ENCODE peak calls at places on chromosome 14, in four cellular contexts. X is small intestine, B is right cardiac atrium, S is brain microvascular endothelial cell. I is an unnamed sample.

GRCh38 chr14:61280526-61281185 is 482 bp downstream of the TMEM30B start:
- DNase-seq in X (peak), B (peak), S (peak), I (peak)

GRCh38 chr14:56333361-56334279 is 215.4 kb downstream of the PELI2 start:
- DNase-seq in X (peak), B (no peak), S (peak), I (peak)

GRCh38 chr14:33259764-33260163 is 321.1 kb downstream of the NPAS3 start:
- DNase-seq in X (no peak), B (no peak), S (no peak), I (no peak)

GRCh38 chr14:81868172-81868571 is 334.5 kb upstream of the SEL1L start:
- DNase-seq in X (no peak), B (no peak), S (no peak), I (no peak)

GRCh38 chr14:36518586-36519430 is 1.2 kb downstream of the NKX2-1 start:
- DNase-seq in X (no peak), B (no peak), S (no peak), I (no peak)

GRCh38 chr14:55446127-55446736 is 5.8 kb upstream of the TBPL2 start:
- DNase-seq in X (peak), B (no peak), S (peak), I (peak)

GRCh38 chr14:75494898-75495297 is 27.4 kb upstream of the BATF start:
- DNase-seq in X (no peak), B (no peak), S (no peak), I (peak)

GRCh38 chr14:93311082-93311481 is 21.8 kb downstream of the BTBD7 start:
- DNase-seq in X (no peak), B (no peak), S (no peak), I (no peak)

GRCh38 chr14:54712371-54712998 is 145.6 kb downstream of the SAMD4A start:
- DNase-seq in X (no peak), B (no peak), S (no peak), I (peak)

GRCh38 chr14:52265248-52265647 is 2.2 kb upstream of the PTGDR start:
- DNase-seq in X (no peak), B (no peak), S (no peak), I (no peak)

GRCh38 chr14:21056520-21057163 is 980 bp upstream of the RNASE8 start:
- DNase-seq in X (peak), B (no peak), S (no peak), I (no peak)

GRCh38 chr14:100988011-100988410 is 84.5 kb upstream of the RTL1 start:
- DNase-seq in X (no peak), B (no peak), S (peak), I (no peak)

DNA sequence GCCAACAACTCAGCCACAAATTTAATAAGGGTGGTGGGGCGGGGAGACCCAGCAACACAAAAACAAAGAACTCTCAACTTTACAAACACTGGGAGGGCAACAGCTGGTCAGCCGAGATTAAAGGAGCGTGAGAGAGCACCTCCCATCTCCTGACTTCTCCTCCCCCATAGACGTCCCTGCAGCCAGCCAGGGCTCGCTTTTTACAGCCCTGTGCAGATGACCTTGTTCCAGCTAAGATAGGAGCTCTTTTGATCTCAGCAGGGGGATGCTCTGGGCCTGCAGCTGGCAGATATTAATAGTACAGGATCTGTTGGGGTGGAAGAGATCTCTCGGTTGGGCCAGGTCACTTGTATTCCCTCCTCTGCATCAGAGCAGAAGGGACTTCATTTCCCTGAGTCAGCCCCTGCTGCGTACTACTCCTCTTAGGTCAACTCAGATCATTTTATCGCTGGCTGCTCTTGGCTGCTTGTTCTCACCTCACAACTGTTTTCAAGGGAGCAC is 475.8 kb downstream of the RAD51B start:
- DNase-seq in X (peak), B (peak), S (no peak), I (peak)
- H3K4me3 ChIP-seq in X (no peak), B (no peak), S (no peak), I (no peak)

GRCh38 chr14:50659327-50659974 is 8.7 kb downstream of the SAV1 start:
- DNase-seq in X (peak), B (no peak), S (no peak), I (no peak)

GRCh38 chr14:50658203-50658602 is 9.9 kb downstream of the SAV1 start:
- DNase-seq in X (peak), B (no peak), S (peak), I (peak)

DNA sequence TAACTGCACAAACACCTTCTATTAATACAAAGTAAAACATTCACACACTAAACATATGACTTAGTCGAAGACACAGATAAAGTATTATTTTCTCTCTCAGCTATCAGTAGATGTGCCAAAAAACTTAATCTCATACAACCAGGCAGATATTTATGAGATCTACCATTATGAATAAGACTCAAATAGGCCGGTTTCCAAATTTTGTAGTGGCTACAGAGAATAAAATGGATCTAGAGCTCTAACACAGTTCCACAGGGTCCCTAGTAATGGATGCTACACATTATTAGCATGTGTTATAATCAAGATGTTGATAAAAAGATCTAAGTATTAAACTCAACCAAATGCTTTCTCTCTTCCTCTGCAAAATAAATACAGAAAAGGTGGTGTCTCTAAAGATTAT is 10.4 kb downstream of the SAV1 start:
- DNase-seq in X (no peak), B (no peak), S (no peak), I (no peak)
- H3K4me3 ChIP-seq in X (no peak), B (peak), S (no peak), I (no peak)

GRCh38 chr14:103541944-103542544 is 13.0 kb downstream of the TRMT61A start:
- DNase-seq in X (no peak), B (peak), S (no peak), I (no peak)
- H3K4me3 ChIP-seq in X (no peak), B (no peak), S (no peak), I (peak)

DNA sequence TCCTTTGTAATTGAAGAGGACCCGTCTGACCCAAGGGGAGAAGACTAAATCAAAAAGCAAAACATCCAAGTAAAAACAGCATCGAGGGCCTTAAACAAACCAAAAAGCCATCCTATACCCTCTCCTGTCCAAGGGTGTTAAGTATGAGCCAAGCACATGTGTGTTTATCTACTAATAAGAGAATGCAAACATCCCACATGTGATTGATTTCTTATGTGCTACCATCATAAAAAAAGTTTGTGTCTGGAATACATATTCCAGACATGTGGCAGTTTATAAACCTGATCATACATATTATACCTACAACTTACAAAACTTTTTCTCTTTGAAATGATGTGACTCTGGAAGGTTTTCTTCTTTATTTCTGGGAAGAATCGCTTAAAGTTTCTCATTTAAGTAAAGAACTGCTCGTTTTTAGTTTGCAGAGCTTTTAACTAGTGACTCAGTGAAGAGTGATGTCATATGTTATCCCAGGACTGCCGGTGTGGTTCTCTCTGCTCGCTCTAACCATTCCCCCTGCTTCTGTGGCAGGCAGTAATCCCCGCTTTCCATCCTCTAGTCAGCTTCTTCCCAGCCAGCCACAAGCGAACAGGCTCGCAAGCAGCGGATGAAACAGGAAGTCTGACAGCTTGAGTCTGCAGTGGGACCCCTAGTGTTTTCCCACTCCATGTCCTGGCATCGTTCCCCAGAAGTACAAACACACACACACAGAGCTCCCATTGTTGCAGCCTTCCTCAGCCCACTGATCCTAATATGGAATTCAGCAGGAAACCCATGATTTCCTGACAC is 431 bp upstream of the RHOJ start:
- DNase-seq in X (peak), B (peak), S (peak), I (peak)
- H3K4me3 ChIP-seq in X (no peak), B (peak), S (peak), I (peak)

DNA sequence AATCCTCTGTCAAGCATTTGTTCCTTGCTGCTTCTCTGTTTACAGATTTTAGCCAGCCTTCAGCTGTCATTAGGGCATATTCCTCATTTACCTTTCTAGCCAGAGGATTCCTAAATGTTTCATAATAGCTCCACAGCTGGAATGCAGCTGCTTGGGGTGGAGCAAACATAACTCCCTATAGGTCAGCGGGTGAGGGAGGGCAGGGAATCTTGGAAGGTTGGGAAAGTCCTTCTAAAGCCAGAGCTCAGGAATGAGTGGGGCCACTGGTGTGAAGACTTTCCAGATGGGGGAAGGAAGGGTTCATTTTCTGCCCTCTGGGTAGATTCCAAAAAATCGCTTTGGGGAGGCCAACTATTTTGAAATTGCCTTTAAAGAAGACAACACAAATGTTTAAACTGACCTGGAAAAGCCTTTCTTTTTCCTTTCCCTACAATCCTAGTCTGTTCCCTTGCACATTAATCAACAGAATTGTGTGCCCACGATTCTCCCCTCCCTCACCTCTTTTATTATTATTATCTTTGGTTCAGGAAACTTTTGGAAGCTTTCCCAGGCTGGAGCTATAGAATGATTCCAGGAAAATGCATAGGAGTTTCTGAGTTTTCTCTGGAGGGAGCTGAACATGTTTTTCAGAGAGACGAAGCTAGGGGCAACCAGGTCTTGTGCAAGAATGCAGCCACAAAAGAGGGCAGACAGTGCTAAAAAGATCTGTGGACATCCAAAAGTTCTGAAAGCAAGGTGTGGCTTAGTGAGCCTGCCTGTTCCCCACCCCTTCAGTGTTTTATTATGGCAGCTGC is 16.5 kb upstream of the IRF2BPL start:
- DNase-seq in X (peak), B (no peak), S (no peak), I (peak)
- H3K4me3 ChIP-seq in X (no peak), B (no peak), S (no peak), I (no peak)